ENCODE peak calls at places on chromosomes 1 and 21, in nine cellular contexts. G is HL-60, Z is HCT116, T is GM12891, L is breast epithelium, E is stomach, V is SK-N-SH, Q is suprapubic skin, F is endothelial cell of umbilical vein. M is an unnamed sample.
A peak's percentile ranks its signal among the peaks of the same experiment; 100 is the strongest.

GRCh38 chr1:117676615-117677130 is 70.8 kb downstream of the TENT5C start:
- DNase-seq in Z (no peak), L (no peak), E (peak; percentile 54), G (no peak), T (no peak), V (no peak), Q (no peak), F (no peak), M (no peak)

GRCh38 chr1:176206006-176206960 is 803 bp downstream of the COP1 start:
- DNase-seq in Z (no peak), L (no peak), T (peak; percentile 31), E (peak; percentile 40), F (peak; percentile 55), V (peak; percentile 63), Q (no peak), G (peak; percentile 38), M (peak; percentile 68)

GRCh38 chr21:40143822-40144525 is 276.7 kb downstream of the PCP4 start:
- DNase-seq in V (peak; percentile 69), F (peak; percentile 16), E (peak; percentile 60), Q (no peak), T (peak; percentile 47), G (peak; percentile 27), Z (peak; percentile 6), L (peak; percentile 61), M (no peak)

GRCh38 chr1:17802164-17802563 is 47.0 kb downstream of the ACTL8 start:
- DNase-seq in L (no peak), V (no peak), E (peak; percentile 20), T (no peak), Z (no peak), G (no peak), F (no peak), Q (peak; percentile 40), M (no peak)

GRCh38 chr1:207890136-207890738 is 20.7 kb downstream of the CD34 start:
- DNase-seq in T (no peak), Q (peak; percentile 85), V (no peak), L (no peak), Z (no peak), E (peak; percentile 66), F (peak; percentile 99), G (peak; percentile 31), M (peak; percentile 92)

GRCh38 chr1:18340158-18340764 is 140.5 kb upstream of the KLHDC7A start:
- DNase-seq in F (no peak), E (no peak), L (no peak), Q (no peak), G (no peak), Z (no peak), T (no peak), V (no peak), M (no peak)

GRCh38 chr21:33078907-33079582 is 9.1 kb downstream of the OLIG1 start:
- DNase-seq in G (peak; percentile 90), F (no peak), T (peak; percentile 74), Z (peak; percentile 70), L (no peak), Q (no peak), E (no peak), V (no peak), M (no peak)

GRCh38 chr1:19646366-19646765 is 2.3 kb downstream of the NBL1 start:
- DNase-seq in Z (no peak), T (peak; percentile 58), L (no peak), V (no peak), G (peak; percentile 46), E (peak; percentile 68), F (no peak), Q (no peak), M (no peak)

GRCh38 chr21:15159382-15160020 is 94.7 kb upstream of the NRIP1 start:
- DNase-seq in Z (no peak), V (no peak), F (no peak), L (no peak), Q (no peak), G (no peak), E (no peak), T (no peak), M (no peak)

GRCh38 chr1:71307451-71307850 is 226.6 kb upstream of the ZRANB2 start:
- DNase-seq in L (no peak), V (peak; percentile 7), T (no peak), E (no peak), Q (no peak), G (peak; percentile 48), F (peak; percentile 42), Z (no peak), M (no peak)

GRCh38 chr21:42526379-42526727 is 12.7 kb downstream of the SLC37A1 start:
- DNase-seq in F (no peak), T (no peak), E (peak; percentile 73), L (no peak), Z (no peak), V (no peak), Q (peak; percentile 50), G (no peak), M (peak; percentile 66)

GRCh38 chr1:27106561-27107323 is 48.2 kb downstream of the SLC9A1 start:
- DNase-seq in Z (no peak), E (no peak), Q (no peak), T (peak; percentile 60), V (no peak), G (peak; percentile 40), F (no peak), L (no peak), M (no peak)

GRCh38 chr1:212671342-212672031 is 28.2 kb downstream of the BATF3 start:
- DNase-seq in L (no peak), E (no peak), V (peak; percentile 40), F (no peak), T (no peak), Z (no peak), G (peak; percentile 96), Q (no peak), M (no peak)

GRCh38 chr1:186763107-186763506 is 65.6 kb upstream of the PLA2G4A start:
- DNase-seq in E (no peak), V (no peak), G (no peak), Q (no peak), Z (no peak), L (no peak), T (no peak), F (peak; percentile 96), M (no peak)

GRCh38 chr1:11595287-11595686 is 58.9 kb downstream of the FBXO2 start:
- DNase-seq in G (no peak), T (no peak), E (no peak), F (peak; percentile 5), Z (no peak), V (no peak), Q (no peak), L (no peak), M (no peak)

GRCh38 chr1:20476260-20477038 is 9.6 kb downstream of the CAMK2N1 start:
- DNase-seq in Q (no peak), L (peak; percentile 92), Z (no peak), V (peak; percentile 92), G (no peak), E (peak; percentile 67), T (no peak), F (no peak), M (no peak)

GRCh38 chr1:156592910-156593732 is 1.5 kb downstream of the NAXE start:
- DNase-seq in V (no peak), Q (no peak), G (no peak), L (peak; percentile 20), E (no peak), F (peak; percentile 86), T (no peak), Z (no peak), M (no peak)

GRCh38 chr1:240691521-240692338 is 79.8 kb upstream of the GREM2 start:
- DNase-seq in L (no peak), Q (peak; percentile 85), Z (no peak), F (no peak), E (peak; percentile 36), V (peak; percentile 69), T (no peak), G (peak; percentile 1), M (peak; percentile 69)

GRCh38 chr1:117467336-117467735 is 100.1 kb downstream of the MAN1A2 start:
- DNase-seq in Q (no peak), Z (no peak), V (no peak), G (no peak), L (no peak), E (no peak), T (no peak), F (peak; percentile 75), M (no peak)

GRCh38 chr1:225445644-225446297 is 17.9 kb upstream of the LBR start:
- DNase-seq in Z (no peak), T (no peak), L (no peak), Q (peak; percentile 45), F (peak; percentile 48), G (no peak), E (no peak), V (no peak), M (peak; percentile 79)

GRCh38 chr1:79304131-79304530 is 297.6 kb upstream of the ADGRL4 start:
- DNase-seq in F (no peak), L (no peak), T (no peak), G (no peak), Z (no peak), V (no peak), E (no peak), Q (no peak), M (no peak)

GRCh38 chr1:24961961-24962861 is 32.1 kb upstream of the RUNX3 start:
- DNase-seq in V (no peak), F (no peak), L (no peak), G (no peak), Q (no peak), Z (no peak), E (no peak), T (no peak), M (no peak)
- TF ChIP-seq POLR2AphosphoS5 in V (no peak), F (no peak), L (no peak), G (no peak), Q (no peak), Z (no peak), E (no peak), T (no peak), M (no peak)

GRCh38 chr1:22643381-22643780 is at the start of gene C1QC:
- DNase-seq in L (no peak), T (no peak), Z (no peak), V (no peak), G (no peak), E (no peak), Q (no peak), F (no peak), M (peak; percentile 79)
- TF ChIP-seq POLR2AphosphoS5 in L (no peak), T (no peak), Z (no peak), V (no peak), G (no peak), E (no peak), Q (no peak), F (no peak), M (no peak)

GRCh38 chr21:41488080-41488479 is 19.9 kb downstream of the TMPRSS2 start:
- DNase-seq in V (no peak), L (no peak), T (no peak), Z (no peak), Q (no peak), G (no peak), E (peak; percentile 68), F (no peak), M (no peak)
- TF ChIP-seq POLR2AphosphoS5 in V (no peak), L (no peak), T (no peak), Z (no peak), Q (no peak), G (no peak), E (no peak), F (no peak), M (no peak)

DNA sequence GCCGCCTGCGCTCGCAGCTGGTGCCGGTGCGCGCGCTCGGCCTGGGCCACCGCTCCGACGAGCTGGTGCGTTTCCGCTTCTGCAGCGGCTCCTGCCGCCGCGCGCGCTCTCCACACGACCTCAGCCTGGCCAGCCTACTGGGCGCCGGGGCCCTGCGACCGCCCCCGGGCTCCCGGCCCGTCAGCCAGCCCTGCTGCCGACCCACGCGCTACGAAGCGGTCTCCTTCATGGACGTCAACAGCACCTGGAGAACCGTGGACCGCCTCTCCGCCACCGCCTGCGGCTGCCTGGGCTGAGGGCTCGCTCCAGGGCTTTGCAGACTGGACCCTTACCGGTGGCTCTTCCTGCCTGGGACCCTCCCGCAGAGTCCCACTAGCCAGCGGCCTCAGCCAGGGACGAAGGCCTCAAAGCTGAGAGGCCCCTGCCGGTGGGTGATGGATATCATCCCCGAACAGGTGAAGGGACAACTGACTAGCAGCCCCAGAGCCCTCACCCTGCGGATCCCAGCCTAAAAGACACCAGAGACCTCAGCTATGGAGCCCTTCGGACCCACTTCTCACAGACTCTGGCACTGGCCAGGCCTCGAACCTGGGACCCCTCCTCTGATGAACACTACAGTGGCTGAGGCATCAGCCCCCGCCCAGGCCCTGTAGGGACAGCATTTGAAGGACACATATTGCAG is 3.0 kb downstream of the ARTN start:
- DNase-seq in V (peak; percentile 87), F (peak; percentile 16), E (peak; percentile 45), G (peak; percentile 29), Z (no peak), T (no peak), L (no peak), Q (no peak), M (peak; percentile 65)
- TF ChIP-seq POLR2AphosphoS5 in V (no peak), F (no peak), E (no peak), G (no peak), Z (no peak), T (no peak), L (no peak), Q (no peak), M (no peak)